ENCODE peak calls at places on chromosomes 7 and 10, in six cellular contexts. S is Panc1; Y is CD4-positive, CD25-positive, alpha-beta regulatory T cell; F is OCI-LY7; Q is tibial nerve; P is WERI-Rb-1. I is an unnamed sample. For H3K9me3, the result is how much of the 10 kb centered on the place peaks cover.

GRCh38 chr10:126479280-126479679 is 91.0 kb upstream of the ADAM12 start:
- DNase-seq in S (no peak), Y (no peak), F (no peak), Q (no peak), P (no peak), I (no peak)

GRCh38 chr10:131980321-131980720 is 1.4 kb downstream of the BNIP3 start:
- DNase-seq in S (no peak), Y (no peak), F (no peak), Q (no peak), P (no peak), I (no peak)

GRCh38 chr7:66627151-66627681 is 1.5 kb upstream of the KCTD7 start:
- DNase-seq in S (no peak), Y (no peak), F (peak), Q (peak), P (no peak), I (no peak)

GRCh38 chr10:86756511-86757109 is at the start of gene BMPR1A:
- DNase-seq in S (no peak), Y (no peak), F (no peak), Q (peak), P (peak), I (no peak)

GRCh38 chr10:119441151-119441821 is 101.2 kb downstream of the RGS10 start:
- DNase-seq in S (no peak), Y (no peak), F (no peak), Q (peak), P (no peak), I (no peak)

GRCh38 chr7:38669965-38670520 is 38.9 kb upstream of the AMPH start:
- DNase-seq in S (no peak), Y (no peak), F (no peak), Q (no peak), P (no peak), I (no peak)

GRCh38 chr7:3244241-3244814 is 56.7 kb upstream of the SDK1 start:
- DNase-seq in S (peak), Y (no peak), F (no peak), Q (no peak), P (peak), I (no peak)

GRCh38 chr10:89001024-89001423 is 10.4 kb downstream of the FAS start:
- DNase-seq in S (no peak), Y (peak), F (peak), Q (no peak), P (no peak), I (no peak)

GRCh38 chr7:155230169-155230593 is 67.5 kb upstream of the INSIG1 start:
- DNase-seq in S (peak), Y (no peak), F (no peak), Q (no peak), P (no peak), I (no peak)

GRCh38 chr10:5835446-5836095 is 22.3 kb upstream of the GDI2 start:
- DNase-seq in S (no peak), Y (no peak), F (no peak), Q (no peak), P (peak), I (no peak)

DNA sequence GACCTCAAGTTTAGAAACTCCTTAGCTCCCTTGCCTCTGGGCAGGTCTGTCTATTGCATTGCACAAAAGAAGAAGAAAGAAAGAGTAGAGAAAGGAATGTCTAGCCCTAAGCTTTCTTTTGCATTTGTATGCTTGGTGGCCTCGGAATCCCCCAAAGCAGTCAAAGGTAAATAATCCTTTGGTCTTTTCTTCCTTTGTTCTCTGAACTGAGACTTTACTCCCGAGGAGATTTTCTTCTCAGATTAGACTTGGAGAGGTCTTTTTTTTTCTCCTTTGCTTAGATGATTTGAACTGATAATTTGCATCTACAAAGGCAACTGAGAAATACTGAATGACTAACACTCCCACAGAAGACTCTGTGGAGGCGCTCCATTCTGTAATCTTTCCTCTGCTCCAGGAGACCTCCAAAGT is 93.2 kb downstream of the AKR1D1 start:
- DNase-seq in S (no peak), Y (no peak), F (no peak), Q (no peak), P (no peak), I (peak)
- H3K9me3 ChIP-seq in S (under half), Y (under half), F (under half), Q (under half), P (under half), I (under half)

GRCh38 chr7:121501566-121501965 is 105.5 kb upstream of the FAM3C start:
- DNase-seq in S (no peak), Y (no peak), F (no peak), Q (no peak), P (no peak), I (no peak)

GRCh38 chr7:121503730-121504129 is 107.6 kb upstream of the FAM3C start:
- DNase-seq in S (no peak), Y (no peak), F (no peak), Q (no peak), P (no peak), I (no peak)

GRCh38 chr7:121504478-121504877 is 108.4 kb upstream of the FAM3C start:
- DNase-seq in S (no peak), Y (no peak), F (no peak), Q (no peak), P (no peak), I (no peak)

GRCh38 chr7:121505021-121505420 is 108.9 kb upstream of the FAM3C start:
- DNase-seq in S (no peak), Y (no peak), F (peak), Q (no peak), P (no peak), I (no peak)

GRCh38 chr7:121503039-121503438 is 106.9 kb upstream of the FAM3C start:
- DNase-seq in S (no peak), Y (no peak), F (peak), Q (no peak), P (no peak), I (no peak)
- H3K9me3 ChIP-seq in S (under half), Y (under half), F (under half), Q (under half), P (under half), I (under half)

GRCh38 chr7:31974351-31974750 is 95.9 kb downstream of the PDE1C start:
- DNase-seq in S (no peak), Y (no peak), F (no peak), Q (no peak), P (no peak), I (no peak)
- H3K9me3 ChIP-seq in S (under half), Y (under half), F (under half), Q (under half), P (under half), I (under half)

GRCh38 chr10:130261306-130261705 is 125.1 kb downstream of the GLRX3 start:
- DNase-seq in S (no peak), Y (no peak), F (no peak), Q (no peak), P (no peak), I (no peak)
- H3K9me3 ChIP-seq in S (under half), Y (under half), F (under half), Q (under half), P (under half), I (under half)

GRCh38 chr7:157684596-157685429 is 348.0 kb downstream of the DNAJB6 start:
- DNase-seq in S (no peak), Y (no peak), F (no peak), Q (no peak), P (peak), I (no peak)
- H3K9me3 ChIP-seq in S (under half), Y (under half), F (under half), Q (under half), P (under half), I (under half)

DNA sequence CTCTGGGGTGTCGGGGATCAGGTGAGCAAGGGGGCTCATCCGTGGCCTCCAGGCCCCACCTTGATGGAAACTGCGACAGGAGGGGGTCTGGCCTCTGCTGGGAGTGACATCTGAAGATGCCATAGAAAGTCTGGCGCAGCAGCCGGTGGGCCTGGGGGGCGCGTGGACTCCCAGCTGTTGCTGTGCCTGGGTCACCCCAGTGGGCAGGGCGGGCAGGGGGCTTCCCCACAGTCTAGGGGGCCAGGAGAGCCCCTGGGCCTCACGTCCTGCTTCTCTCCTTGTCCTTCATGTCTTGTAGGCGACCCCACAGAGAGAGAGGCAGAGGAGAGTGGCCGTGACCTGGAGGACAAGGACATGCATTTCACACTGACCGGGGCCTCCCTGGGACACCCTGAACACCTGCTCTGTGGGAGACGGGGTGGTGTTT is 450.5 kb downstream of the DNAJB6 start:
- DNase-seq in S (no peak), Y (no peak), F (no peak), Q (no peak), P (no peak), I (no peak)
- H3K9me3 ChIP-seq in S (under half), Y (under half), F (under half), Q (under half), P (under half), I (under half)